ENCODE peak calls at places on chromosomes 16 and 17, in six cellular contexts. E, K, B, W, L and D are unnamed samples. For H3F3A, the result is how much of the 10 kb centered on the place peaks cover.

GRCh38 chr16:57462978-57463362 is 491 bp downstream of the POLR2C start:
- DNase-seq in W (peak), L (no peak), E (peak), B (no peak), K (no peak), D (no peak)

GRCh38 chr17:56909742-56910508 is 3.9 kb downstream of the TRIM25 start:
- DNase-seq in E (no peak), W (peak), B (no peak), L (no peak), K (no peak), D (no peak)

GRCh38 chr17:29583324-29584248 is 5.9 kb downstream of the GIT1 start:
- DNase-seq in L (no peak), E (no peak), K (no peak), B (no peak), W (no peak), D (no peak)

GRCh38 chr17:66661857-66662256 is 173.1 kb upstream of the CACNG5 start:
- DNase-seq in W (no peak), K (no peak), E (no peak), L (no peak), B (peak), D (no peak)

GRCh38 chr16:81861915-81862314 is 82.8 kb downstream of the PLCG2 start:
- DNase-seq in B (no peak), E (no peak), K (no peak), L (no peak), W (no peak), D (no peak)

GRCh38 chr16:54291981-54292487 is 5.4 kb upstream of the IRX3 start:
- DNase-seq in E (no peak), W (no peak), K (no peak), B (no peak), L (peak), D (no peak)

GRCh38 chr16:56700195-56700594 is 17.9 kb downstream of the MT1X start:
- DNase-seq in E (no peak), B (no peak), W (no peak), K (no peak), L (no peak), D (no peak)

GRCh38 chr17:70060415-70060814 is 14.6 kb upstream of the KCNJ16 start:
- DNase-seq in W (no peak), E (no peak), B (no peak), L (no peak), K (no peak), D (no peak)

GRCh38 chr17:18166894-18167293 is 16.7 kb upstream of the ALKBH5 start:
- DNase-seq in L (no peak), E (no peak), B (peak), W (no peak), K (no peak), D (peak)

GRCh38 chr16:49269231-49269630 is 12.4 kb downstream of the CBLN1 start:
- DNase-seq in L (no peak), W (no peak), K (no peak), E (no peak), B (no peak), D (no peak)

GRCh38 chr16:57186630-57187507 is 740 bp downstream of the RSPRY1 start:
- DNase-seq in K (peak), B (peak), E (peak), L (peak), W (peak), D (no peak)

GRCh38 chr17:40326014-40326831 is 17.2 kb downstream of the RARA start:
- DNase-seq in E (no peak), W (no peak), B (no peak), K (peak), L (no peak), D (no peak)

GRCh38 chr17:15890279-15890892 is 54.5 kb upstream of the ADORA2B start:
- DNase-seq in W (no peak), B (no peak), E (peak), L (no peak), K (no peak), D (no peak)

GRCh38 chr16:69917739-69918138 is 33.4 kb upstream of the CLEC18A start:
- DNase-seq in E (peak), L (peak), B (peak), W (peak), K (no peak), D (peak)

GRCh38 chr17:46940692-46941404 is 17.9 kb downstream of the GOSR2 start:
- DNase-seq in K (peak), B (peak), L (peak), W (peak), E (peak), D (peak)

GRCh38 chr16:22270525-22270924 is 26.7 kb upstream of the POLR3E start:
- DNase-seq in E (no peak), K (no peak), L (no peak), B (no peak), W (peak), D (no peak)

GRCh38 chr17:70205386-70205785 is 36.1 kb downstream of the KCNJ2 start:
- DNase-seq in E (no peak), L (no peak), K (peak), B (no peak), W (no peak), D (no peak)

GRCh38 chr16:89324056-89325010 is 106.8 kb downstream of the ZNF778 start:
- DNase-seq in B (peak), K (no peak), L (no peak), E (no peak), W (peak), D (no peak)

GRCh38 chr17:2995362-2995761 is 68.0 kb downstream of the OR1D5 start:
- DNase-seq in L (no peak), K (no peak), W (no peak), B (no peak), E (no peak), D (no peak)

GRCh38 chr17:34997355-34997862 is 17.1 kb downstream of the LIG3 start:
- DNase-seq in K (no peak), E (no peak), B (peak), W (no peak), L (no peak), D (no peak)

GRCh38 chr17:64354824-64355535 is 35.7 kb downstream of the PECAM1 start:
- DNase-seq in W (peak), E (no peak), L (no peak), B (no peak), K (no peak), D (no peak)

GRCh38 chr17:64134216-64134970 is 4.4 kb upstream of the ERN1 start:
- DNase-seq in E (no peak), L (no peak), B (no peak), W (no peak), K (peak), D (no peak)

GRCh38 chr17:40516581-40517285 is 15.3 kb upstream of the TNS4 start:
- DNase-seq in W (peak), B (peak), E (no peak), L (no peak), K (peak), D (peak)

GRCh38 chr17:28404812-28405570 is 1.0 kb downstream of the SLC46A1 start:
- DNase-seq in B (no peak), K (no peak), W (peak), L (peak), E (no peak), D (no peak)

GRCh38 chr17:50495918-50496317 is 12.3 kb upstream of the MYCBPAP start:
- DNase-seq in K (no peak), E (no peak), B (peak), L (no peak), W (peak), D (no peak)

GRCh38 chr16:180921-181667 is 835 bp downstream of the HBQ1 start:
- DNase-seq in K (peak), B (peak), L (peak), W (peak), E (peak), D (peak)

GRCh38 chr17:8091033-8091687 is 3.6 kb upstream of the ALOX12B start:
- DNase-seq in E (no peak), W (no peak), K (no peak), B (no peak), L (no peak), D (no peak)

GRCh38 chr17:50028207-50029120 is 27.4 kb upstream of the ITGA3 start:
- DNase-seq in L (peak), B (peak), W (peak), K (no peak), E (peak), D (peak)

GRCh38 chr17:15947976-15948752 is 3.2 kb downstream of the ADORA2B start:
- DNase-seq in W (no peak), K (no peak), E (no peak), L (no peak), B (peak), D (peak)

GRCh38 chr17:43906951-43907424 is 348 bp downstream of the MPP2 start:
- DNase-seq in B (no peak), L (no peak), K (no peak), W (peak), E (no peak), D (no peak)

GRCh38 chr17:61369751-61370150 is 29.9 kb upstream of the TBX2 start:
- DNase-seq in L (no peak), B (no peak), K (no peak), W (no peak), E (no peak), D (no peak)

GRCh38 chr17:81489012-81489968 is 23.3 kb downstream of the ACTG1 start:
- DNase-seq in B (no peak), W (no peak), K (no peak), L (peak), E (peak), D (no peak)

GRCh38 chr17:78734841-78735641 is 47.0 kb downstream of the CYTH1 start:
- DNase-seq in B (no peak), W (no peak), E (no peak), K (peak), L (no peak), D (no peak)
- H3F3A ChIP-seq in B (under half), W (under half), E (under half), K (under half), L (under half), D (under half)

DNA sequence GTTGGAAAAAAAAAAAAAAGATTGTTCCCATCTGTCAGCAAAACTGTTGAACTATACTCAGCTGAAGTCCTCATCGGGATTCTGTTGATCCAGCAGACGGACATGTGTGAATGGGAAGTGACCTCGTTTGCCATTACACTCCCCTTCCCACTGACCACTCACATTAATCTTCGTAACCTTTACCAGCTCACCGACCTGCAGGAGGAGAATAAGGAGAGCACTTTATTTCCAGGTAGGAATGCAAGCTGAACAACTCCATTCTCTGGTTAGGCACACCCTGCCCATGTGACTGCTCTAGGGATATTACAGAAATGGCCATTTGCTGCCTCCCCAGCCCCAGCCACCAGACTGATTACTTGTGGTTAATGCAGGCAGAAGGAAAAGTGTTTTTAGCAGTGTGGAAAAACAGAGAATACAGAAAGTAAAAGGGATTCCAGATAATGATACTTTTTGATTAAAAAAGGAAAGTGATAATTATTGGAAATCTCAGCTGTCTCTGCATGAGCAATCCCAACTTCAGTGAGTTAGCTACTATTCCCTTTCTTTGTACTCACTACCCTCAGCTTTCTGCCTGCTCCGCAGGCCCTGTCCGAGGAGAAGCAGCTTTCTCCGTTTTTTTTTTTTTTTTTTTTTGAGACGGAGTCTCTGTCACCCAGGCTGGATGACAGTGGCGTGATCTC is 23.6 kb upstream of the YWHAE start:
- DNase-seq in W (peak), L (no peak), E (no peak), K (no peak), B (no peak), D (no peak)
- H3K4me2 ChIP-seq in W (peak), L (no peak), E (no peak), K (no peak), B (peak), D (peak)

GRCh38 chr17:44967026-44967906 is 837 bp downstream of the C1QL1 start:
- DNase-seq in L (peak), W (no peak), K (no peak), B (no peak), E (peak), D (no peak)
- TF ChIP-seq EZH2 in L (peak), W (peak), K (no peak), B (no peak), E (peak), D (no peak)

GRCh38 chr17:76715462-76715830 is 4.7 kb upstream of the MXRA7 start:
- DNase-seq in K (peak), L (no peak), W (no peak), B (no peak), E (no peak), D (no peak)

GRCh38 chr17:76714336-76714735 is 3.6 kb upstream of the MXRA7 start:
- DNase-seq in W (no peak), K (no peak), E (no peak), L (no peak), B (no peak), D (no peak)

GRCh38 chr17:76716146-76716833 is 5.5 kb upstream of the MXRA7 start:
- DNase-seq in W (peak), E (no peak), K (no peak), B (no peak), L (no peak), D (no peak)

GRCh38 chr17:76713765-76714164 is 3.0 kb upstream of the MXRA7 start:
- DNase-seq in E (no peak), K (no peak), W (no peak), L (no peak), B (no peak), D (no peak)

GRCh38 chr17:76714822-76715461 is 4.2 kb upstream of the MXRA7 start:
- DNase-seq in W (peak), K (peak), L (peak), E (peak), B (peak), D (peak)
- H3F3A ChIP-seq in W (half or more), K (under half), L (under half), E (under half), B (under half), D (under half)

GRCh38 chr17:82922646-82923045 is 82.8 kb upstream of the ZNF750 start:
- DNase-seq in L (no peak), K (no peak), E (no peak), B (no peak), W (no peak), D (no peak)
- H3K4me2 ChIP-seq in L (no peak), K (no peak), E (no peak), B (no peak), W (no peak), D (no peak)